ENCODE peak calls at places on chromosomes 13 and 19, in nine cellular contexts. Z, O, J, D, C, U, T, Q and X are unnamed samples. For H3K36me3, the result is how much of the 10 kb centered on the place peaks cover.

GRCh38 chr19:1125601-1126533 is 22.1 kb downstream of the GPX4 start:
- DNase-seq in Q (no peak), T (no peak), J (no peak), D (no peak), O (no peak), U (no peak), C (no peak), Z (peak), X (no peak)

GRCh38 chr13:49540552-49540951 is 44.8 kb downstream of the PHF11 start:
- DNase-seq in O (no peak), Z (peak), Q (no peak), T (no peak), J (no peak), C (no peak), U (no peak), D (no peak), X (no peak)

GRCh38 chr13:59533561-59534337 is 630.0 kb downstream of the DIAPH3 start:
- DNase-seq in Q (peak), J (no peak), T (no peak), U (no peak), D (no peak), C (no peak), Z (peak), O (peak), X (no peak)

GRCh38 chr13:25114220-25114619 is 18.3 kb downstream of the PABPC3 start:
- DNase-seq in C (peak), J (peak), O (peak), D (peak), Q (peak), Z (peak), U (peak), T (peak), X (peak)

GRCh38 chr13:25249001-25249543 is 38.2 kb downstream of the MTMR6 start:
- DNase-seq in O (no peak), U (peak), Q (peak), T (no peak), J (peak), Z (peak), C (no peak), D (no peak), X (peak)

GRCh38 chr13:102089177-102089576 is 312.7 kb downstream of the FGF14 start:
- DNase-seq in J (no peak), O (no peak), T (no peak), Z (no peak), U (no peak), D (no peak), C (no peak), Q (no peak), X (no peak)

GRCh38 chr13:46126552-46127171 is 21.8 kb upstream of the CPB2 start:
- DNase-seq in Z (peak), U (peak), T (peak), C (no peak), Q (peak), J (no peak), D (peak), O (peak), X (peak)

GRCh38 chr19:3599776-3600183 is 6.9 kb downstream of the TBXA2R start:
- DNase-seq in D (no peak), C (no peak), U (no peak), T (no peak), J (no peak), O (no peak), Z (no peak), Q (no peak), X (no peak)

GRCh38 chr19:33186835-33187540 is 7.1 kb upstream of the LRP3 start:
- DNase-seq in C (no peak), J (no peak), D (no peak), Z (no peak), U (no peak), Q (no peak), O (peak), T (no peak), X (no peak)

GRCh38 chr13:67642638-67643037 is 412.5 kb upstream of the PCDH9 start:
- DNase-seq in C (no peak), D (no peak), Q (no peak), O (no peak), Z (no peak), J (no peak), U (no peak), T (no peak), X (no peak)

GRCh38 chr13:85501616-85502015 is 297.6 kb downstream of the SLITRK6 start:
- DNase-seq in Z (no peak), U (no peak), J (no peak), C (no peak), Q (no peak), O (no peak), T (no peak), D (no peak), X (no peak)

GRCh38 chr13:105972811-105973590 is 562.5 kb downstream of the EFNB2 start:
- DNase-seq in J (no peak), C (no peak), O (no peak), D (no peak), Q (no peak), T (no peak), U (no peak), Z (no peak), X (no peak)

GRCh38 chr13:55361141-55361540 is 1779.6 kb upstream of the PRR20A start:
- DNase-seq in O (no peak), T (no peak), J (no peak), D (no peak), U (no peak), Q (no peak), Z (no peak), C (no peak), X (peak)

GRCh38 chr19:7349961-7350711 is 1.4 kb downstream of the ARHGEF18 start:
- DNase-seq in J (no peak), U (no peak), D (no peak), T (no peak), Z (no peak), O (no peak), Q (no peak), C (peak), X (no peak)

GRCh38 chr19:11458236-11458900 is 22.5 kb downstream of the ELAVL3 start:
- DNase-seq in C (no peak), Q (no peak), J (no peak), D (no peak), O (no peak), U (no peak), Z (no peak), T (no peak), X (no peak)

GRCh38 chr19:33393286-33394005 is 19.9 kb downstream of the CEBPG start:
- DNase-seq in J (no peak), U (no peak), Q (no peak), C (peak), Z (no peak), D (peak), T (no peak), O (peak), X (peak)

GRCh38 chr13:40535345-40535836 is 131.1 kb downstream of the FOXO1 start:
- DNase-seq in C (no peak), Z (no peak), D (no peak), J (no peak), U (no peak), T (no peak), O (peak), Q (no peak), X (no peak)

GRCh38 chr13:26628706-26629105 is 71.2 kb downstream of the WASF3 start:
- DNase-seq in D (no peak), T (peak), O (no peak), Z (peak), C (no peak), J (no peak), U (peak), Q (peak), X (no peak)

GRCh38 chr13:63117710-63118109 is 1702.1 kb upstream of the PCDH20 start:
- DNase-seq in T (peak), D (no peak), J (no peak), U (no peak), O (no peak), Z (no peak), Q (no peak), C (peak), X (no peak)

DNA sequence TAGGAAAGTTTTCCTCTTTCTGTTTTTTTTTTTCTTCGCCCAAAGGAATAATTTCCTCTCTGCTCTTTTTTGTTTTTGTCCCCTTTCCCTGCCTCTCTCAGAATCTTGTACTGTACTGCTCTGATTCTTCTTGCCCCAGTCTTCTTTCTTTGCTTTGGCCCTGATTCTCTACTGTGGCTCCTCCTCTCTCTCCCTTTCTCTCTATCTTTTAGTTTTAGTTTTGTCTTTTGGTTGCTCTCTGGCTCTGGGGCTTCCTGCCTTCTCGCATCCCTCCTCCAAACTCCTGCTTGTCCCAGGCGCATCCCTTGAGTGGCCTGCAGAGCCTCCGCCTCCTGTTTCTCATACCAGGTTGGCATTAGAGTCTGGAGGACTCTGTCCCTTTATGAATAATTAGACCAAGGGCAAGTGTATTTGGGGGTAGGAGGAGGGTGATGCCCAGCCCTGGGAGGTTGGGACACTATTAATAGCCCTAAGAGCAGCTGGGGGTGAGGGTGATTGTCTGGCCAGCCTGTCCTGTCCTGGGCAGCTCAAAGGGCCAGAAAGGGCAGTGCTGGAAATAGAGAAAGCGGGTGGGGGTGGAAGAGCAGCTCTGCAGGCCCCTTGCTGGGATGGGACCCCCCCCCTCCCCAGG is 39.1 kb downstream of the LYL1 start:
- DNase-seq in O (no peak), Q (no peak), J (no peak), T (no peak), D (peak), Z (no peak), C (no peak), U (no peak), X (no peak)
- H3K27ac ChIP-seq in O (no peak), Q (no peak), J (no peak), T (no peak), D (peak), Z (no peak), C (peak), U (no peak), X (peak)

GRCh38 chr19:36719687-36720556 is 32.5 kb downstream of the ZNF567 start:
- DNase-seq in Z (no peak), O (no peak), Q (no peak), J (no peak), T (no peak), U (no peak), D (no peak), C (no peak), X (no peak)
- H3K36me3 ChIP-seq in Z (under half), O (under half), Q (under half), J (half or more), T (under half), U (half or more), D (half or more), C (under half), X (half or more)

GRCh38 chr19:41399525-41399924 is 1.9 kb downstream of the BCKDHA start:
- DNase-seq in O (no peak), Q (no peak), D (no peak), Z (no peak), C (no peak), T (no peak), U (no peak), J (no peak), X (no peak)

GRCh38 chr19:41399091-41399490 is 1.5 kb downstream of the BCKDHA start:
- DNase-seq in C (no peak), U (no peak), Z (no peak), J (no peak), D (no peak), O (no peak), T (no peak), Q (no peak), X (no peak)

GRCh38 chr19:41397086-41398041 is at the start of the genes BCKDHA and EXOSC5:
- DNase-seq in Q (peak), T (peak), J (peak), Z (peak), U (peak), O (peak), C (peak), D (peak), X (peak)

GRCh38 chr19:41398603-41399002 is 985 bp downstream of the BCKDHA start:
- DNase-seq in U (peak), J (no peak), D (no peak), O (no peak), Z (no peak), T (no peak), Q (no peak), C (no peak), X (no peak)

GRCh38 chr19:41398042-41398403 is 405 bp downstream of the BCKDHA start:
- DNase-seq in U (peak), O (no peak), Q (no peak), J (no peak), D (no peak), C (no peak), T (no peak), Z (no peak), X (no peak)
- H3K27ac ChIP-seq in U (peak), O (peak), Q (peak), J (peak), D (peak), C (peak), T (peak), Z (peak), X (peak)

GRCh38 chr19:47200530-47200929 is 30.5 kb downstream of the BBC3 start:
- DNase-seq in Z (no peak), D (no peak), T (no peak), J (no peak), O (no peak), Q (no peak), U (no peak), C (no peak), X (no peak)

DNA sequence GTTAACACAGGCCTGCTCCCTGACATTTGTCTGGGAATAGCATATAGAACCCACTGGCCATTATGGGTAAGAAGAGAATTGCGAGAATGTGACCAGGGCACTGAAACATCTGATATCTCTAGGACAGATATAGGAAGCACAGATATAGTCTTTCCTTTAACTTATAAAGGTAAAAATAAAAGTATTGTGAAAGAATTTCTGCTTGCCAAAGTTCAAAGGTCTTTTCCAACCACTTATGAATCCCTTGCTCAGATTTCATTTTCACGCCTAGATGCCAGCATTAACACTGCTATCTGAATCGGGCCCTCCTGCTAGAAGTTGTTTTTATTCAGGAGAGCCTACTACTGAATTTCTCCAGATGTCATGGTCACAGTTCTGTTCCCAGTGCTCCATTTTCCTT is 27.7 kb downstream of the BBC3 start:
- DNase-seq in Q (no peak), C (no peak), O (no peak), Z (no peak), U (no peak), D (no peak), J (no peak), T (no peak), X (no peak)
- H3K36me3 ChIP-seq in Q (half or more), C (under half), O (under half), Z (under half), U (under half), D (under half), J (half or more), T (under half), X (half or more)

GRCh38 chr19:49933643-49934042 is 4.3 kb upstream of the NUP62 start:
- DNase-seq in D (no peak), Q (no peak), U (no peak), J (no peak), T (no peak), O (no peak), Z (no peak), C (no peak), X (no peak)
- H3K27ac ChIP-seq in D (no peak), Q (no peak), U (no peak), J (peak), T (no peak), O (no peak), Z (no peak), C (no peak), X (no peak)

GRCh38 chr13:45007225-45007624 is 17.9 kb downstream of the GPALPP1 start:
- DNase-seq in D (no peak), U (no peak), C (no peak), J (no peak), T (no peak), Z (no peak), O (no peak), Q (no peak), X (no peak)
- H3K36me3 ChIP-seq in D (half or more), U (under half), C (under half), J (under half), T (under half), Z (under half), O (under half), Q (under half), X (under half)

GRCh38 chr19:18122860-18123795 is 25.6 kb downstream of the MAST3 start:
- DNase-seq in D (peak), O (no peak), Z (no peak), C (no peak), T (no peak), J (no peak), Q (no peak), U (no peak), X (no peak)
- H3K27ac ChIP-seq in D (peak), O (no peak), Z (no peak), C (no peak), T (no peak), J (no peak), Q (no peak), U (no peak), X (no peak)

GRCh38 chr19:17170538-17171297 is 44.4 kb upstream of the USE1 start:
- DNase-seq in D (no peak), C (no peak), J (no peak), Z (no peak), Q (no peak), O (no peak), U (no peak), T (no peak), X (no peak)
- H3K36me3 ChIP-seq in D (half or more), C (under half), J (under half), Z (half or more), Q (half or more), O (under half), U (under half), T (under half), X (half or more)

GRCh38 chr19:18117692-18118378 is 20.3 kb downstream of the MAST3 start:
- DNase-seq in C (peak), Q (peak), D (peak), J (no peak), U (peak), T (peak), O (peak), Z (peak), X (peak)
- H3K27ac ChIP-seq in C (peak), Q (no peak), D (peak), J (no peak), U (peak), T (no peak), O (peak), Z (peak), X (peak)